ENCODE peak calls at places on chromosomes 7 and 10, in four cellular contexts. T, R, B and P are unnamed samples.
A peak's percentile ranks its signal among the peaks of the same experiment; 100 is the strongest.

GRCh38 chr10:80552151-80552646 is 14.5 kb downstream of the SH2D4B start:
- DNase-seq in T (no peak), R (no peak), B (peak; percentile 23), P (no peak)

GRCh38 chr7:157002819-157003421 is 7.5 kb downstream of the MNX1 start:
- DNase-seq in T (no peak), R (no peak), B (peak; percentile 77), P (no peak)

GRCh38 chr7:112985377-112985987 is 101.1 kb downstream of the GPR85 start:
- DNase-seq in T (no peak), R (no peak), B (peak; percentile 6), P (no peak)

GRCh38 chr10:28796606-28797512 is 119.5 kb downstream of the BAMBI start:
- DNase-seq in T (no peak), R (no peak), B (no peak), P (no peak)

GRCh38 chr10:1488970-1489548 is 248.3 kb downstream of the ADARB2 start:
- DNase-seq in T (peak; percentile 82), R (no peak), B (no peak), P (peak; percentile 49)

GRCh38 chr10:121036431-121036830 is 185.3 kb downstream of the WDR11 start:
- DNase-seq in T (no peak), R (no peak), B (peak; percentile 24), P (no peak)

GRCh38 chr10:8088504-8088903 is 34.0 kb downstream of the GATA3 start:
- DNase-seq in T (no peak), R (peak; percentile 65), B (no peak), P (peak; percentile 45)

GRCh38 chr7:131222171-131222570 is 105.5 kb upstream of the MKLN1 start:
- DNase-seq in T (no peak), R (no peak), B (no peak), P (peak; percentile 18)

GRCh38 chr7:142938611-142939010 is 673 bp upstream of the LLCFC1 start:
- DNase-seq in T (no peak), R (no peak), B (no peak), P (no peak)

GRCh38 chr10:5941579-5941978 is 35.8 kb downstream of the IL15RA start:
- DNase-seq in T (no peak), R (no peak), B (no peak), P (no peak)

GRCh38 chr7:30674876-30675275 is 7.4 kb downstream of the CRHR2 start:
- DNase-seq in T (no peak), R (no peak), B (no peak), P (no peak)

GRCh38 chr7:64619705-64620104 is 46.2 kb upstream of the ZNF107 start:
- DNase-seq in T (no peak), R (no peak), B (peak; percentile 9), P (no peak)

GRCh38 chr7:144256112-144256511 is 8.5 kb downstream of the OR2A7 start:
- DNase-seq in T (no peak), R (no peak), B (peak; percentile 57), P (no peak)

GRCh38 chr10:3402334-3402733 is 229.8 kb upstream of the PITRM1 start:
- DNase-seq in T (no peak), R (no peak), B (no peak), P (no peak)

GRCh38 chr10:22461891-22462290 is 116.6 kb downstream of the SPAG6 start:
- DNase-seq in T (no peak), R (no peak), B (no peak), P (no peak)

GRCh38 chr7:132300599-132300998 is 275.7 kb downstream of the PLXNA4 start:
- DNase-seq in T (no peak), R (no peak), B (no peak), P (no peak)

GRCh38 chr7:4245135-4245865 is 436.8 kb upstream of the FOXK1 start:
- DNase-seq in T (no peak), R (no peak), B (no peak), P (no peak)

GRCh38 chr7:15753834-15754600 is 67.5 kb upstream of the MEOX2 start:
- DNase-seq in T (no peak), R (no peak), B (no peak), P (no peak)

GRCh38 chr10:26441491-26442214 is 3.5 kb downstream of the APBB1IP start:
- DNase-seq in T (no peak), R (no peak), B (no peak), P (peak; percentile 57)

GRCh38 chr7:46059308-46060020 is 138.4 kb upstream of the IGFBP3 start:
- DNase-seq in T (no peak), R (no peak), B (no peak), P (no peak)

GRCh38 chr10:34815174-34816066 is at the start of gene PARD3:
- DNase-seq in T (no peak), R (no peak), B (peak; percentile 81), P (peak; percentile 60)

GRCh38 chr7:47394216-47394615 is 187.7 kb downstream of the TNS3 start:
- DNase-seq in T (no peak), R (no peak), B (no peak), P (no peak)

GRCh38 chr7:33650828-33651227 is 254.5 kb upstream of the BMPER start:
- DNase-seq in T (no peak), R (no peak), B (no peak), P (no peak)

GRCh38 chr7:32227746-32228145 is 157.5 kb upstream of the PDE1C start:
- DNase-seq in T (no peak), R (no peak), B (no peak), P (no peak)

GRCh38 chr7:116632349-116632748 is 39.6 kb upstream of the MET start:
- DNase-seq in T (no peak), R (no peak), B (no peak), P (no peak)

GRCh38 chr10:31413325-31413724 is 94.3 kb downstream of the ZEB1 start:
- DNase-seq in T (no peak), R (no peak), B (no peak), P (no peak)

GRCh38 chr10:52082307-52082706 is 231.8 kb upstream of the DKK1 start:
- DNase-seq in T (no peak), R (no peak), B (no peak), P (no peak)

GRCh38 chr7:98569606-98570337 is 47.3 kb upstream of the NPTX2 start:
- DNase-seq in T (no peak), R (no peak), B (no peak), P (no peak)

GRCh38 chr10:129744896-129745750 is 219.0 kb downstream of the EBF3 start:
- DNase-seq in T (no peak), R (no peak), B (no peak), P (no peak)

GRCh38 chr10:103231047-103231551 is 14.6 kb upstream of the RPEL1 start:
- DNase-seq in T (no peak), R (no peak), B (peak; percentile 95), P (no peak)

GRCh38 chr10:130550952-130551674 is 414.9 kb downstream of the GLRX3 start:
- DNase-seq in T (no peak), R (no peak), B (no peak), P (no peak)

GRCh38 chr7:73703985-73704639 is 15.4 kb downstream of the STX1A start:
- DNase-seq in T (no peak), R (no peak), B (peak; percentile 91), P (no peak)

DNA sequence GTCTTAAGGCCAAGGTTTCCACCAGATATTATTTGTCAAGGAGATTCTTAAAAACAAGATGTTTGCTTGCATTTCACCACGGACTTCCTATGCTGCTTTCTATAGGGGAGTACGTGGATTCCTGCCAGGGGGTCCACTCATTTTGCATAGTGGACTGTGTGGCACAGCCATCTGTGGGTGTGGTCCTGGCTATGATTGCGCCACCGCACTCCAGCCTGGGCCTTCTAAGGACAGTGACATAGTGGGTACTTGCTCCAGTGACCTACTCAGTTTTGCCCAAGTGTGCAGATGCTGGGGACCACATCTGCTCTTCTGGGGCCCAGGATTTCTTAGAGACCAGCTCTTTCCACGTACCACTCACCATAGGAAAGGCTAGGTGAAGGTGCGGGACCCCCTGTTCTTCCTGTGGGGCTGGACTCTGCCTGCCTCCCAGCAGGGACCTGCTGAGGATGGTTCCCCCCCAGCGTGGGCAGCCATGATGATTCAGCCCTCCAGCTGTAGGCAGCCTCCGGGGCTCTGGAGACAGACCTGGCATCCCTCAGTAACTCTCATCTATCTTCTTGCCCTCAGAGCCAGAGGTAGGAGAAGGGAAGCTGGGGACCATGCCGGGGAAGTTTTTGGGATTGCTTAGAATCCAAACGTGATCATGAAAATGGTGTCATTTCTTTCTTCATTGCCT is 42.9 kb downstream of the HK1 start:
- DNase-seq in T (no peak), R (no peak), B (no peak), P (no peak)
- H3K4me3 ChIP-seq in T (no peak overlapping the region), R (no peak overlapping the region), B (peak overlapping the region; percentile 99), P (no peak overlapping the region)

GRCh38 chr7:66505531-66506451 is 122.9 kb upstream of the KCTD7 start:
- DNase-seq in T (no peak), R (peak; percentile 59), B (no peak), P (no peak)
- H3K4me3 ChIP-seq in T (no peak overlapping the region), R (no peak overlapping the region), B (no peak overlapping the region), P (no peak overlapping the region)

GRCh38 chr10:132518572-132519381 is 18.8 kb upstream of the INPP5A start:
- DNase-seq in T (no peak), R (no peak), B (peak; percentile 91), P (no peak)

GRCh38 chr10:132519382-132520146 is 18.0 kb upstream of the INPP5A start:
- DNase-seq in T (no peak), R (no peak), B (no peak), P (no peak)

GRCh38 chr10:132515811-132516726 is 21.5 kb upstream of the INPP5A start:
- DNase-seq in T (no peak), R (no peak), B (no peak), P (no peak)

GRCh38 chr10:132516771-132517725 is 20.5 kb upstream of the INPP5A start:
- DNase-seq in T (no peak), R (no peak), B (peak; percentile 94), P (no peak)

GRCh38 chr10:132517951-132518521 is 19.6 kb upstream of the INPP5A start:
- DNase-seq in T (no peak), R (no peak), B (peak; percentile 44), P (no peak)
- H3K4me3 ChIP-seq in T (no peak overlapping the region), R (no peak overlapping the region), B (peak overlapping the region; percentile 67), P (no peak overlapping the region)

GRCh38 chr10:132995909-132996602 is 53.7 kb upstream of the CFAP46 start:
- DNase-seq in T (no peak), R (no peak), B (no peak), P (no peak)

GRCh38 chr10:132994811-132995210 is 52.4 kb upstream of the CFAP46 start:
- DNase-seq in T (no peak), R (no peak), B (no peak), P (no peak)

GRCh38 chr10:132996603-132997343 is 54.4 kb upstream of the CFAP46 start:
- DNase-seq in T (no peak), R (no peak), B (no peak), P (no peak)

GRCh38 chr10:133000648-133001047 is 58.3 kb upstream of the CFAP46 start:
- DNase-seq in T (no peak), R (no peak), B (no peak), P (no peak)

DNA sequence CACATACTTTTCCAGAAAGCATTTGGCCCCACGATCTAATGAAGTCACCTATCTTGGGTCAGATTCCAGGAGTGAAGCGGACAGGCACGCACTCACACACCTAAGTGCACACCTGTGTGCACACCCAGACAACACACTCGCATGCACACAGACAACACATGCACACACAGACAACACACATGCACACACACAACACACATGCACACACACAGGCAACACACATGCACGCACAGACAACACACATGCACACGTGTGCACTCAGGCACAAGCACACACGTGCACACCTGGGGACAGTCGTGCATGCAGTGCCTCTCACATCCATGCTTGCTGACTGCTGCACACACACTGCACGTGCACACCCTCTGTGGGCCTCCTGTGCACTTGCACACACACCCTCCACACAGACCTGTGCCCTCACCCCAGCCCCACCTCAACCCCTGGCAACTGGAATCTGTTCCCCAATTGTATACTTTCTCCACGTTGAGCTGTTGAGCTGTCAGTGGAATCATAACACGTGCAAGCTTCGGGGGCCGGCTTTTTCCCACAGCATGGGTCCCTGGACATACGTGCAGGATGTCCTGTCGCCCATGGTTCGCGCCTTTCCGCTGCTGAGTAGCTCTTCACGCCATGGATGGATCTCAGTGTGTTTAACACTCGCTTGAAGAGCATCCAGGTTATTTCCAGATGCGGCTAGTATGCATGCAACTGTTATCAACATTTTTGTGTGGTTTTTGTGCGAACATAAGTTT is 55.3 kb upstream of the CFAP46 start:
- DNase-seq in T (no peak), R (no peak), B (no peak), P (no peak)
- H3K4me3 ChIP-seq in T (no peak overlapping the region), R (no peak overlapping the region), B (no peak overlapping the region), P (no peak overlapping the region)